ENCODE peak calls at places on chromosomes 3 and 15, in nine cellular contexts. One of them, this sample, is unnamed.

GRCh38 chr3:153096611-153097200 is 65.3 kb upstream of the RAP2B start:
- DNase-seq in uterus: no peak
- DNase-seq in fibroblast of lung: no peak
- DNase-seq in WERI-Rb-1: no peak
- DNase-seq in HFFc6: no peak
- DNase-seq in kidney: no peak
- DNase-seq in hepatocyte: no peak
- DNase-seq in A549: no peak
- DNase-seq in GM13977: no peak
- DNase-seq in this sample: no peak

GRCh38 chr3:27219127-27219860 is 149.9 kb downstream of the NEK10 start:
- DNase-seq in uterus: no peak
- DNase-seq in fibroblast of lung: no peak
- DNase-seq in WERI-Rb-1: no peak
- DNase-seq in HFFc6: peak; percentile 41
- DNase-seq in kidney: no peak
- DNase-seq in hepatocyte: no peak
- DNase-seq in A549: no peak
- DNase-seq in GM13977: no peak
- DNase-seq in this sample: no peak

GRCh38 chr3:111165411-111165810 is 93.8 kb downstream of the NECTIN3 start:
- DNase-seq in uterus: no peak
- DNase-seq in fibroblast of lung: no peak
- DNase-seq in WERI-Rb-1: no peak
- DNase-seq in HFFc6: no peak
- DNase-seq in kidney: no peak
- DNase-seq in hepatocyte: no peak
- DNase-seq in A549: no peak
- DNase-seq in GM13977: no peak
- DNase-seq in this sample: no peak

GRCh38 chr3:36815375-36815774 is 51.0 kb upstream of the DCLK3 start:
- DNase-seq in uterus: no peak
- DNase-seq in fibroblast of lung: no peak
- DNase-seq in WERI-Rb-1: no peak
- DNase-seq in HFFc6: no peak
- DNase-seq in kidney: no peak
- DNase-seq in hepatocyte: no peak
- DNase-seq in A549: no peak
- DNase-seq in GM13977: no peak
- DNase-seq in this sample: no peak

GRCh38 chr3:172562881-172563835 is 39.9 kb upstream of the TNFSF10 start:
- DNase-seq in uterus: peak; percentile 77
- DNase-seq in fibroblast of lung: peak; percentile 89
- DNase-seq in WERI-Rb-1: no peak
- DNase-seq in HFFc6: peak; percentile 61
- DNase-seq in kidney: no peak
- DNase-seq in hepatocyte: peak; percentile 60
- DNase-seq in A549: peak; percentile 67
- DNase-seq in GM13977: peak; percentile 34
- DNase-seq in this sample: no peak

GRCh38 chr15:35252351-35252865 is 167.3 kb upstream of the NANOGP8 start:
- DNase-seq in uterus: no peak
- DNase-seq in fibroblast of lung: no peak
- DNase-seq in WERI-Rb-1: no peak
- DNase-seq in HFFc6: no peak
- DNase-seq in kidney: no peak
- DNase-seq in hepatocyte: no peak
- DNase-seq in A549: no peak
- DNase-seq in GM13977: no peak
- DNase-seq in this sample: no peak

GRCh38 chr3:150409527-150410310 is 1.6 kb downstream of the TSC22D2 start:
- DNase-seq in uterus: peak; percentile 72
- DNase-seq in fibroblast of lung: peak; percentile 75
- DNase-seq in WERI-Rb-1: peak; percentile 70
- DNase-seq in HFFc6: peak; percentile 57
- DNase-seq in kidney: peak; percentile 92
- DNase-seq in hepatocyte: peak; percentile 86
- DNase-seq in A549: peak; percentile 70
- DNase-seq in GM13977: peak; percentile 78
- DNase-seq in this sample: peak; percentile 79

GRCh38 chr3:66153961-66154923 is 66.6 kb upstream of the SLC25A26 start:
- DNase-seq in uterus: no peak
- DNase-seq in fibroblast of lung: peak; percentile 20
- DNase-seq in WERI-Rb-1: peak; percentile 67
- DNase-seq in HFFc6: peak; percentile 30
- DNase-seq in kidney: no peak
- DNase-seq in hepatocyte: no peak
- DNase-seq in A549: no peak
- DNase-seq in GM13977: no peak
- DNase-seq in this sample: no peak

GRCh38 chr3:121883507-121883906 is 10.7 kb upstream of the SLC15A2 start:
- DNase-seq in uterus: no peak
- DNase-seq in fibroblast of lung: peak; percentile 27
- DNase-seq in WERI-Rb-1: peak; percentile 18
- DNase-seq in HFFc6: peak; percentile 5
- DNase-seq in kidney: no peak
- DNase-seq in hepatocyte: peak; percentile 20
- DNase-seq in A549: peak; percentile 35
- DNase-seq in GM13977: peak; percentile 12
- DNase-seq in this sample: no peak

GRCh38 chr15:94033014-94033682 is 198.2 kb upstream of the MCTP2 start:
- DNase-seq in uterus: no peak
- DNase-seq in fibroblast of lung: no peak
- DNase-seq in WERI-Rb-1: no peak
- DNase-seq in HFFc6: no peak
- DNase-seq in kidney: no peak
- DNase-seq in hepatocyte: no peak
- DNase-seq in A549: no peak
- DNase-seq in GM13977: no peak
- DNase-seq in this sample: no peak

GRCh38 chr15:81166949-81167816 is 29.5 kb upstream of the IL16 start:
- DNase-seq in uterus: no peak
- DNase-seq in fibroblast of lung: peak; percentile 36
- DNase-seq in WERI-Rb-1: no peak
- DNase-seq in HFFc6: no peak
- DNase-seq in kidney: no peak
- DNase-seq in hepatocyte: no peak
- DNase-seq in A549: no peak
- DNase-seq in GM13977: no peak
- DNase-seq in this sample: no peak

GRCh38 chr3:188584162-188584529 is 430.2 kb downstream of the LPP start:
- DNase-seq in uterus: no peak
- DNase-seq in fibroblast of lung: peak; percentile 77
- DNase-seq in WERI-Rb-1: no peak
- DNase-seq in HFFc6: peak; percentile 58
- DNase-seq in kidney: no peak
- DNase-seq in hepatocyte: peak; percentile 20
- DNase-seq in A549: peak; percentile 45
- DNase-seq in GM13977: no peak
- DNase-seq in this sample: no peak

GRCh38 chr3:117788499-117788898 is 1078.9 kb downstream of the TUSC7 start:
- DNase-seq in uterus: no peak
- DNase-seq in fibroblast of lung: no peak
- DNase-seq in WERI-Rb-1: no peak
- DNase-seq in HFFc6: no peak
- DNase-seq in kidney: no peak
- DNase-seq in hepatocyte: no peak
- DNase-seq in A549: no peak
- DNase-seq in GM13977: no peak
- DNase-seq in this sample: peak; percentile 48

GRCh38 chr3:12316253-12316652 is 27.4 kb downstream of the PPARG start:
- DNase-seq in uterus: no peak
- DNase-seq in fibroblast of lung: no peak
- DNase-seq in WERI-Rb-1: no peak
- DNase-seq in HFFc6: no peak
- DNase-seq in kidney: no peak
- DNase-seq in hepatocyte: no peak
- DNase-seq in A549: no peak
- DNase-seq in GM13977: no peak
- DNase-seq in this sample: no peak

GRCh38 chr3:12316721-12317351 is 28.0 kb downstream of the PPARG start:
- DNase-seq in uterus: no peak
- DNase-seq in fibroblast of lung: no peak
- DNase-seq in WERI-Rb-1: no peak
- DNase-seq in HFFc6: no peak
- DNase-seq in kidney: no peak
- DNase-seq in hepatocyte: peak; percentile 5
- DNase-seq in A549: peak; percentile 67
- DNase-seq in GM13977: no peak
- DNase-seq in this sample: no peak

GRCh38 chr3:12309716-12310115 is 20.8 kb downstream of the PPARG start:
- DNase-seq in uterus: no peak
- DNase-seq in fibroblast of lung: no peak
- DNase-seq in WERI-Rb-1: no peak
- DNase-seq in HFFc6: no peak
- DNase-seq in kidney: no peak
- DNase-seq in hepatocyte: no peak
- DNase-seq in A549: peak; percentile 36
- DNase-seq in GM13977: no peak
- DNase-seq in this sample: no peak

GRCh38 chr3:12312010-12312409 is 23.1 kb downstream of the PPARG start:
- DNase-seq in uterus: no peak
- DNase-seq in fibroblast of lung: no peak
- DNase-seq in WERI-Rb-1: no peak
- DNase-seq in HFFc6: no peak
- DNase-seq in kidney: no peak
- DNase-seq in hepatocyte: no peak
- DNase-seq in A549: no peak
- DNase-seq in GM13977: no peak
- DNase-seq in this sample: no peak

DNA sequence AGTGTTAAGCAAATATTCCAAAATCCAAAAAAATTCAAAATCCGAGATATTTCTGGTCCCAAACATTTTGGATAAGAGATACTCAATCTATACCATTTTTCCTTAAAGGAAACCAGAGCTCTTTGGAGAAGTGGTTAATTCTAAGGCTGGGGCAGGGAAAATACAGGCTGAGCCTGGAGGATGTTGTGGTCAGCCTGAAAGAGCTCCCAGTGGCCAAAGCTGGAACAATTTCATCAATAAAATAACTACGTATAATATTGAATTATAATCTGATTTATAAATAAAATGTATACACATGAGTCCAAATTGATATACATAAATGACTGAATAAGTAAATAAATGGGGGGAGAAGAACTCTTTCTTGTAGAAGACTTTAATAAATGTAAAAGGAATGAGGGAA is 24.6 kb downstream of the PPARG start:
- DNase-seq in uterus: no peak
- DNase-seq in fibroblast of lung: no peak
- DNase-seq in WERI-Rb-1: no peak
- DNase-seq in HFFc6: no peak
- DNase-seq in kidney: no peak
- DNase-seq in hepatocyte: no peak
- DNase-seq in A549: no peak
- DNase-seq in GM13977: no peak
- DNase-seq in this sample: no peak
- TF ChIP-seq CTCF in uterus: no peak
- TF ChIP-seq CTCF in fibroblast of lung: no peak
- TF ChIP-seq CTCF in WERI-Rb-1: no peak
- TF ChIP-seq CTCF in HFFc6: peak; percentile 40
- TF ChIP-seq CTCF in kidney: no peak
- TF ChIP-seq CTCF in hepatocyte: no peak
- TF ChIP-seq CTCF in A549: no peak
- TF ChIP-seq CTCF in GM13977: no peak
- TF ChIP-seq CTCF in this sample: peak; percentile 23

DNA sequence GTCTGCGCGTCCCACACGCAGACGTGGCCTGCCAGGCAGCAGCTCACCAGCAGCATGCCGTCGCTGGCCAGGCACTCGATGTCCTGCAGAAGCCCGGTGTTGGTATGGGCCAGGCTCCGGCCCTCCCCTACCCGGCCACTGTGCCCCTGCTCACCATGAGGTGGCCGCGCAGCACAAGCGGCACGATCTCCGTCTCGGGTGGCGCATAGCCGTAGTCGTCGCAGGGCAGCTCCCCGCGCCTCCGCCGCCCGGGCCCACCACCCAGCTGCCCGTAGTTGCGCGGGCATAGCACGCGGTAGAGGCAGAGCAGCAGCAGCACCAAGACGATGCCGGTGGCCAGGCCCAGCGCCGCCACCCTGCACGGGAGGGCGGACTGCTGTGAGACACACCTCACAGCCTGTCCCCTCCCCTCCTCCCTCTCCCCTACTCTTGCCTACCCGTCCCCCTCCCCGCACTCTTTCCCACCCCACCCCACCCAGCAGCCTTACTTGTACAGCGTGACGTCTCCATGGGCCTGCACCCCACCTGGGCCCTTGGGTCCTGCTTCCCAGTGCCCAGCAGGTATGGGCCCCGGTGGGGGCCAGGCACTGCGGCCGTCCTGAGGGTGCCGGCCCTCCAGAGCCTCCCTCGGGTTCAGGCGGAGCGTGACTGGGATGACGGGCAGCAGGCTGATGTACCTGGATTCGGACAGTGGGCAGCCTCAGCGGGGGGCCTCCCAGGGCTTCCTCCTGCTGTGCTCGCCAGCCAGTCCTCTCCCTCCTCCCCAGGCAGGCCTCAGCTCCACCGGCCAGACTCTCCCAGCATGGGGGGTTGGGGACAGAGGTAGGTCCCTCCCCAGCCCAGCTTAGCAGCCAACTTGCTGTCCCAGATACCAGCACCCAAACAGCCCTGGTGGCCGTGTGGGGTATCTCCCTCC is 37.6 kb downstream of the PTPN23 start:
- DNase-seq in uterus: no peak
- DNase-seq in fibroblast of lung: no peak
- DNase-seq in WERI-Rb-1: peak; percentile 15
- DNase-seq in HFFc6: no peak
- DNase-seq in kidney: no peak
- DNase-seq in hepatocyte: no peak
- DNase-seq in A549: no peak
- DNase-seq in GM13977: peak; percentile 37
- DNase-seq in this sample: peak; percentile 22
- TF ChIP-seq CTCF in uterus: no peak
- TF ChIP-seq CTCF in fibroblast of lung: no peak
- TF ChIP-seq CTCF in WERI-Rb-1: peak; percentile 11
- TF ChIP-seq CTCF in HFFc6: peak; percentile 47
- TF ChIP-seq CTCF in kidney: no peak
- TF ChIP-seq CTCF in hepatocyte: no peak
- TF ChIP-seq CTCF in A549: no peak
- TF ChIP-seq CTCF in GM13977: peak; percentile 8
- TF ChIP-seq CTCF in this sample: peak; percentile 48

GRCh38 chr3:181935915-181936314 is 224.2 kb downstream of the SOX2 start:
- DNase-seq in uterus: no peak
- DNase-seq in fibroblast of lung: no peak
- DNase-seq in WERI-Rb-1: no peak
- DNase-seq in HFFc6: no peak
- DNase-seq in kidney: no peak
- DNase-seq in hepatocyte: no peak
- DNase-seq in A549: no peak
- DNase-seq in GM13977: no peak
- DNase-seq in this sample: no peak
- TF ChIP-seq CTCF in uterus: no peak
- TF ChIP-seq CTCF in fibroblast of lung: no peak
- TF ChIP-seq CTCF in WERI-Rb-1: no peak
- TF ChIP-seq CTCF in HFFc6: no peak
- TF ChIP-seq CTCF in kidney: no peak
- TF ChIP-seq CTCF in hepatocyte: no peak
- TF ChIP-seq CTCF in A549: no peak
- TF ChIP-seq CTCF in GM13977: no peak
- TF ChIP-seq CTCF in this sample: no peak

DNA sequence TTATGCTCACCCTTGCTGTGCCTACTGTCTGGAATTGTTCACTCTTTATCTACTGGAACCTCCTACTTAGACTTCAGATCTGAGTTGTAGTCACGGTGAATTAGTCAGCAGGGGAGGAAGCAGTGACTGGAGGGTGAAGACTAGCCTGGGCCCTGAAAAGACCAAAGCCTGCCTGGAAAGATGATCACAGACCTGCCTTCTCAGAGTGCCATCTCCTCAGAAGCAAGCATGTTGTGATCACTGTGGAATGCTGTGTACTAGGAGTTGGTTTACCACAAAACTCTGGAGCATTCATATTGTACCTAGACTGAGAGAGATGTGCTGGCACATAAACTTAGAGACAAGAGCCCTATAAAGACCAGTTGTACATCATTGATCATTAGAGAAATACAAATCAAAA is 100.7 kb upstream of the SCN10A start:
- DNase-seq in uterus: no peak
- DNase-seq in fibroblast of lung: no peak
- DNase-seq in WERI-Rb-1: no peak
- DNase-seq in HFFc6: peak; percentile 74
- DNase-seq in kidney: no peak
- DNase-seq in hepatocyte: no peak
- DNase-seq in A549: no peak
- DNase-seq in GM13977: no peak
- DNase-seq in this sample: no peak
- TF ChIP-seq CTCF in uterus: no peak
- TF ChIP-seq CTCF in fibroblast of lung: no peak
- TF ChIP-seq CTCF in WERI-Rb-1: no peak
- TF ChIP-seq CTCF in HFFc6: no peak
- TF ChIP-seq CTCF in kidney: no peak
- TF ChIP-seq CTCF in hepatocyte: no peak
- TF ChIP-seq CTCF in A549: no peak
- TF ChIP-seq CTCF in GM13977: no peak
- TF ChIP-seq CTCF in this sample: no peak